ENCODE peak calls at places on chromosomes 12 and 14, in seven cellular contexts. R is HepG2, M is GM12878, A is K562, X is SK-N-SH, Q is GM12891, P is H1. B is an unnamed sample.

GRCh38 chr12:53757095-53757770 is 5.5 kb upstream of the CISTR start:
- DNase-seq in M (no peak), P (peak), R (peak), Q (peak), X (peak), A (peak), B (peak)

GRCh38 chr14:32319368-32320049 is 9.6 kb upstream of the AKAP6 start:
- DNase-seq in R (no peak), M (no peak), Q (no peak), X (no peak), A (no peak), P (no peak), B (no peak)

GRCh38 chr12:103530352-103530751 is 34.6 kb upstream of the C12orf42 start:
- DNase-seq in A (no peak), X (no peak), P (no peak), Q (no peak), R (no peak), M (no peak), B (no peak)

GRCh38 chr14:105322791-105323556 is 8.4 kb downstream of the PACS2 start:
- DNase-seq in X (peak), M (no peak), R (no peak), P (no peak), Q (no peak), A (no peak), B (no peak)

GRCh38 chr12:58302487-58303011 is 361.2 kb downstream of the ATP23 start:
- DNase-seq in P (no peak), R (no peak), Q (no peak), A (no peak), X (no peak), M (no peak), B (no peak)

GRCh38 chr14:71586131-71586893 is 345.9 kb upstream of the RGS6 start:
- DNase-seq in X (peak), R (no peak), A (no peak), M (no peak), P (no peak), Q (no peak), B (no peak)

GRCh38 chr12:121536929-121537813 is 43.7 kb downstream of the KDM2B start:
- DNase-seq in A (peak), X (peak), P (peak), M (peak), Q (peak), R (peak), B (peak)

GRCh38 chr12:45969084-45969483 is 21.3 kb downstream of the SCAF11 start:
- DNase-seq in X (no peak), R (no peak), A (no peak), P (no peak), M (no peak), Q (no peak), B (no peak)

GRCh38 chr12:41521872-41522379 is 333.8 kb downstream of the PDZRN4 start:
- DNase-seq in M (peak), Q (no peak), R (no peak), P (no peak), A (no peak), X (no peak), B (no peak)

GRCh38 chr12:52082026-52082667 is 2.6 kb downstream of the SMIM41 start:
- DNase-seq in R (peak), A (no peak), X (no peak), Q (no peak), P (no peak), M (no peak), B (no peak)

GRCh38 chr12:93122089-93122488 is 193.0 kb upstream of the EEA1 start:
- DNase-seq in Q (no peak), R (peak), M (no peak), P (no peak), A (no peak), X (no peak), B (no peak)

GRCh38 chr12:118164798-118165486 is 29.0 kb downstream of the PEBP1 start:
- DNase-seq in Q (no peak), R (peak), M (no peak), X (peak), P (no peak), A (no peak), B (no peak)

GRCh38 chr12:118166946-118167345 is 31.0 kb downstream of the PEBP1 start:
- DNase-seq in Q (peak), A (no peak), P (no peak), M (peak), X (no peak), R (no peak), B (peak)
- TF ChIP-seq TAF1 in Q (no peak), A (no peak), P (no peak), M (no peak), X (no peak), R (no peak), B (no peak)

GRCh38 chr14:99850705-99851104 is 57.5 kb downstream of the EML1 start:
- DNase-seq in X (no peak), A (no peak), M (no peak), Q (no peak), R (no peak), P (no peak), B (no peak)

GRCh38 chr14:99855271-99855670 is 62.1 kb downstream of the EML1 start:
- DNase-seq in P (no peak), Q (no peak), X (no peak), R (no peak), A (no peak), M (no peak), B (no peak)

GRCh38 chr14:99857551-99857950 is 64.3 kb downstream of the EML1 start:
- DNase-seq in P (no peak), A (no peak), Q (no peak), M (no peak), X (no peak), R (no peak), B (no peak)

GRCh38 chr14:99854831-99855230 is 61.6 kb downstream of the EML1 start:
- DNase-seq in A (no peak), P (no peak), R (no peak), X (no peak), Q (no peak), M (no peak), B (no peak)

DNA sequence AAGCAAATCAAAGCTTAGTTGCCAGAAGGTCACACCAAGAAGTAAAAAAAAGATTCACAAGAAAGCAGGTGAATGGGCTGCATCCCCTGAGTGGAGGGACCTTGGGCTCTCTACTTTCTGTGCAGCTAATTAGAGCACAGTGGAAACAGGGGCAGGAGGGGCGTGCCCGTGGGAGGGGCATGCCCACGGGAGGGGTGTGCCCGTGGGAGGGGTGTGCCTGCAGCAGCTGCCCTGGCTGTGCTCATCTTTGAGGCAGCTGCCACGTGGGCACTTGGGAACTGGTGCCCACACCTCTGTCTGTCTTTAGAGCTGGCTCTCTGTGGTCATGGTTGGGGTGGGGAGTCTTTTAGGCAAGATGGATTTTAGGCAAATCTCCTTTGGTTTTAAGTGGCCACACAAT is 60.0 kb downstream of the EML1 start:
- DNase-seq in A (no peak), P (no peak), M (no peak), Q (no peak), X (peak), R (no peak), B (no peak)
- TF ChIP-seq TAF1 in A (no peak), P (no peak), M (no peak), Q (no peak), X (no peak), R (no peak), B (no peak)

GRCh38 chr12:95200128-95200973 is 16.9 kb downstream of the FGD6 start:
- DNase-seq in X (no peak), A (no peak), Q (no peak), R (no peak), M (no peak), P (no peak), B (no peak)
- TF ChIP-seq TAF1 in X (no peak), A (no peak), Q (no peak), R (no peak), M (no peak), P (no peak), B (no peak)

GRCh38 chr14:55302770-55303472 is 31.7 kb downstream of the FBXO34 start:
- DNase-seq in R (no peak), P (no peak), X (no peak), Q (no peak), A (no peak), M (no peak), B (no peak)
- TF ChIP-seq TAF1 in R (no peak), P (no peak), X (no peak), Q (no peak), A (no peak), M (no peak), B (no peak)

B was measured in GM12892.